ENCODE peak calls at places on chromosome 20, in nine cellular contexts. L is dermis blood vessel endothelial cell; B is anterior cingulate cortex; Y is astrocyte of the spinal cord; F is mesothelial cell of epicardium; C is naive thymus-derived CD8-positive, alpha-beta T cell; H is activated CD8-positive, alpha-beta memory T cell treated with anti-CD3 and anti-CD28 coated beads, Interleukin-2, amount 50 U/mL, for 4 hours; N is cardiac muscle cell; I is NCI-H2171 treated with DMSO at 0.1 percent for 48 hours. D is an unnamed sample.

GRCh38 chr20:58209652-58210397 is 18.6 kb downstream of the ANKRD60 start:
- DNase-seq in L (peak; percentile 85), C (peak; percentile 84), I (peak; percentile 73), B (peak; percentile 64), N (peak; percentile 89), Y (peak; percentile 60), F (peak; percentile 84), H (peak; percentile 91), D (peak; percentile 94)

GRCh38 chr20:44026932-44027685 is 112.5 kb downstream of the TOX2 start:
- DNase-seq in Y (no peak), N (no peak), F (no peak), H (no peak), C (peak; percentile 13), B (no peak), I (no peak), L (no peak), D (no peak)

GRCh38 chr20:48635791-48636267 is 192.0 kb downstream of the PREX1 start:
- DNase-seq in N (peak; percentile 79), I (peak; percentile 54), B (peak; percentile 55), Y (peak; percentile 50), L (peak; percentile 76), H (peak; percentile 63), C (peak; percentile 55), F (peak; percentile 49), D (peak; percentile 93)

GRCh38 chr20:47754301-47754700 is 31.0 kb downstream of the SULF2 start:
- DNase-seq in L (no peak), Y (no peak), H (no peak), F (no peak), B (no peak), N (no peak), C (no peak), I (no peak), D (no peak)

GRCh38 chr20:15447549-15447948 is 1110.1 kb upstream of the FLRT3 start:
- DNase-seq in F (no peak), I (no peak), Y (no peak), L (no peak), H (no peak), B (no peak), N (no peak), C (no peak), D (no peak)

GRCh38 chr20:57426156-57426769 is 35.1 kb downstream of the RBM38 start:
- DNase-seq in Y (no peak), B (no peak), F (no peak), I (peak; percentile 89), N (no peak), C (no peak), L (no peak), H (no peak), D (no peak)

GRCh38 chr20:11436113-11436890 is 481.4 kb upstream of the BTBD3 start:
- DNase-seq in Y (no peak), L (no peak), C (no peak), N (no peak), I (no peak), H (no peak), F (no peak), B (no peak), D (no peak)

GRCh38 chr20:53935353-53936084 is 134.9 kb downstream of the BCAS1 start:
- DNase-seq in H (no peak), N (no peak), Y (no peak), C (no peak), B (no peak), I (no peak), F (no peak), L (peak; percentile 28), D (peak; percentile 62)

GRCh38 chr20:51697119-51697826 is 70.9 kb downstream of the ATP9A start:
- DNase-seq in L (peak; percentile 48), N (no peak), I (no peak), H (no peak), C (no peak), B (no peak), Y (no peak), F (no peak), D (no peak)

GRCh38 chr20:10637563-10637962 is 36.2 kb downstream of the JAG1 start:
- DNase-seq in I (no peak), L (no peak), F (no peak), Y (peak; percentile 62), C (no peak), B (no peak), N (no peak), H (no peak), D (peak; percentile 94)

GRCh38 chr20:47591231-47591630 is 89.5 kb downstream of the NCOA3 start:
- DNase-seq in C (no peak), H (no peak), I (no peak), N (no peak), Y (no peak), B (no peak), F (no peak), L (no peak), D (no peak)

GRCh38 chr20:13105864-13106457 is 97.2 kb downstream of the SPTLC3 start:
- DNase-seq in C (no peak), H (no peak), I (peak; percentile 49), F (no peak), L (peak; percentile 58), Y (peak; percentile 54), B (peak; percentile 3), N (peak; percentile 57), D (no peak)

GRCh38 chr20:1894951-1895673 is at the start of gene SIRPA:
- DNase-seq in F (peak; percentile 41), H (no peak), L (peak; percentile 75), Y (peak; percentile 71), N (peak; percentile 80), C (no peak), I (peak; percentile 73), B (peak; percentile 80), D (peak; percentile 79)

GRCh38 chr20:40160151-40160550 is 528.9 kb downstream of the MAFB start:
- DNase-seq in Y (peak; percentile 55), F (no peak), C (no peak), I (peak; percentile 83), L (peak; percentile 84), B (peak; percentile 13), N (peak; percentile 73), H (no peak), D (peak; percentile 85)

GRCh38 chr20:10547276-10548114 is 112.4 kb downstream of the SLX4IP start:
- DNase-seq in L (peak; percentile 34), F (no peak), B (no peak), N (no peak), H (no peak), I (no peak), Y (no peak), C (no peak), D (peak; percentile 29)

GRCh38 chr20:24957326-24957996 is 8.4 kb downstream of the CST7 start:
- DNase-seq in Y (no peak), F (no peak), C (no peak), H (no peak), L (no peak), I (no peak), N (no peak), B (no peak), D (peak; percentile 38)